ENCODE peak calls at places on chromosomes 4 and X, in five cellular contexts. V is HepG2, N is H1, K is GM12878, D is K562. T is an unnamed sample.

GRCh38 chr4:150106886-150107285 is 28.6 kb downstream of the DCLK2 start:
- DNase-seq in V (no peak), N (no peak), D (no peak), K (no peak), T (no peak)

GRCh38 chr4:168361365-168362024 is 42.9 kb upstream of the DDX60 start:
- DNase-seq in V (no peak), N (no peak), K (no peak), D (no peak), T (no peak)

GRCh38 chrX:34299451-34299967 is 167.4 kb upstream of the FAM47A start:
- DNase-seq in V (no peak), K (no peak), D (no peak), N (no peak), T (no peak)

GRCh38 chrX:154332561-154332960 is 37.0 kb downstream of the TKTL1 start:
- DNase-seq in V (no peak), N (no peak), K (no peak), D (no peak), T (no peak)

GRCh38 chr4:119478446-119479179 is 150.0 kb downstream of the PDE5A start:
- DNase-seq in V (peak), N (no peak), D (no peak), K (no peak), T (no peak)

GRCh38 chrX:135408794-135409193 is 12.9 kb upstream of the SMIM10L2A start:
- DNase-seq in D (no peak), V (no peak), K (peak), N (no peak), T (no peak)

GRCh38 chrX:68936608-68937007 is 107.8 kb downstream of the EFNB1 start:
- DNase-seq in V (no peak), K (no peak), N (no peak), D (no peak), T (no peak)

GRCh38 chr4:129822708-129823504 is 727.0 kb downstream of the C4orf33 start:
- DNase-seq in K (no peak), N (no peak), D (no peak), V (no peak), T (peak)

GRCh38 chr4:52312722-52313121 is 261.6 kb downstream of the SPATA18 start:
- DNase-seq in K (no peak), V (no peak), D (no peak), N (peak), T (peak)

GRCh38 chrX:97070346-97070745 is 186.6 kb downstream of the RPA4 start:
- DNase-seq in V (no peak), K (no peak), N (no peak), D (no peak), T (no peak)

GRCh38 chr4:10296730-10297129 is 160.5 kb downstream of the ZNF518B start:
- DNase-seq in V (no peak), N (no peak), D (no peak), K (no peak), T (no peak)

GRCh38 chrX:26373829-26374228 is 157.9 kb downstream of the MAGEB5 start:
- DNase-seq in K (no peak), D (no peak), V (no peak), N (no peak), T (no peak)

GRCh38 chr4:7103031-7103598 is 35.3 kb upstream of the GRPEL1 start:
- DNase-seq in K (peak), N (no peak), D (peak), V (peak), T (peak)

GRCh38 chrX:38959736-38960534 is 158.7 kb downstream of the MID1IP1 start:
- DNase-seq in D (no peak), K (no peak), N (no peak), V (no peak), T (no peak)

DNA sequence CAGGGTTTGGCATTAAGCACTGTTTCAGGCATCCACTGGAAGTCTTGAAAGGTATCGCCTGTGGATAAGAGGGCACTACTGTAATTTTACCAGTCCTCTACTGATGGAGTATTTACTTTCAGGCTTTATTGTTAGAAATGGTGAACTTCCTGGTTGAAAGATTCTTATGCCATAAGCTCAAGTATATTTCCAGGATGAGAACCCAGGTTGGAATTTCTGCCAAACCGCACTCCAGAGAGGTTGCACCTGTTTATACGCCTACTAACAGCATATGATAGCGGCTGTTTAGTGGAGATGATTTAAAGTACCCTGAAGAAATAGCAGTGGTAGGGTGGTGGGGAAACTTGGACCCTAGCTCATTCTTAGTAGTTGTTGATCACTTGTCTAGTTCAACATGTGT is 9.9 kb downstream of the FNIP2 start:
- DNase-seq in D (no peak), V (no peak), K (no peak), N (no peak), T (no peak)
- TF ChIP-seq YY1 in D (no peak), V (no peak), K (no peak), N (no peak), T (no peak)

GRCh38 chr4:112894480-112894879 is 155.0 kb upstream of the ANK2 start:
- DNase-seq in D (no peak), K (no peak), N (no peak), V (no peak), T (no peak)

GRCh38 chr4:112897548-112897947 is 151.9 kb upstream of the ANK2 start:
- DNase-seq in N (no peak), D (peak), V (peak), K (no peak), T (no peak)

GRCh38 chr4:112896326-112896892 is 153.0 kb upstream of the ANK2 start:
- DNase-seq in N (no peak), K (no peak), D (no peak), V (no peak), T (no peak)

GRCh38 chr4:112894951-112895350 is 154.5 kb upstream of the ANK2 start:
- DNase-seq in V (no peak), N (no peak), K (no peak), D (no peak), T (no peak)

GRCh38 chr4:112895785-112896184 is 153.7 kb upstream of the ANK2 start:
- DNase-seq in V (no peak), K (peak), D (no peak), N (peak), T (no peak)
- TF ChIP-seq ATF3 in V (no peak), K (no peak), D (no peak), N (no peak), T (no peak)

GRCh38 chr4:159279084-159279483 is 176.2 kb downstream of the RAPGEF2 start:
- DNase-seq in D (no peak), N (no peak), K (no peak), V (no peak), T (no peak)

GRCh38 chr4:159282944-159283343 is 180.1 kb downstream of the RAPGEF2 start:
- DNase-seq in D (no peak), K (no peak), N (no peak), V (peak), T (no peak)

GRCh38 chr4:159283697-159284492 is 181.0 kb downstream of the RAPGEF2 start:
- DNase-seq in V (no peak), K (no peak), N (peak), D (no peak), T (no peak)

GRCh38 chr4:159280442-159281172 is 177.7 kb downstream of the RAPGEF2 start:
- DNase-seq in D (no peak), K (no peak), V (peak), N (no peak), T (no peak)

DNA sequence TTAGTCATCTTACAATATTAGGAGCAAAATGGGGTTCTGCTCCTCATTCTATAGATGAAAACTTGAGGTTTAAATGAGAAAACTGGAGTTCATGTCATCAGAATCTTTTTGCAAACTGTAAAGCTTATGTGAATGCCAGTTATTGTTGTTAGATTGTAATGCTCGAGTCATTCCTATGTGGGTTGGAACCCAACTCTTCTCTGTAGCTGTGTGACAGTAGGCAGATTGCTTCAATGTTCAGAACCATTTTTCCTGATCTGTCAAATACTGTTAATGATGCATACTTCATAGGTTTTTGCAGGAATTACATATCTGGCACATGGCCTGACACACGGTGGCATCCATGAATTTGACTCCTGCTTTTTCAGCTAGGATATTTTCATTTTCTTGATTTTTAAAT is 178.9 kb downstream of the RAPGEF2 start:
- DNase-seq in D (no peak), K (no peak), V (no peak), N (no peak), T (no peak)
- TF ChIP-seq YY1 in D (no peak), K (no peak), V (no peak), N (no peak), T (no peak)

DNA sequence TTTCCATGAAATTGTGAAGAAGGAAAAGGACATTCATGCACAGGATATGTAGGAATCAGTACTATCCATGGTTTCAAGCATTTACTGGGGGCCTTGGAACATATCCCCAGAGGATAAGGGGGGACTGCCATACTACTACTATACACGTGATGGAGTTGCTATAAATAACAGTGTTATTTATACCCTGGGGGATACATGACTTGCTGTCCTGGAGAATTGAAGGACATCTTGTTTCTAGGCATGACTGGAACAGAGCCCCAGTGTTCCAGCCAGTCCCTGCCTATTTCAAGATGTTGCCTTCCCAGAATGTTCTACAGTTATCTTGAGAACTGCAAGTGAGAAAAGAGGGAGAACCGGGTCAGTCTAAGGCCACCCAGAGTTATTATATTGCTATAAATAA is 39.6 kb upstream of the ZNF81 start:
- DNase-seq in K (no peak), V (no peak), N (no peak), D (no peak), T (no peak)
- TF ChIP-seq ATF3 in K (no peak), V (no peak), N (no peak), D (no peak), T (no peak)

GRCh38 chrX:151713859-151714258 is 2.0 kb upstream of the FATE1 start:
- DNase-seq in K (no peak), D (peak), N (no peak), V (peak), T (peak)
- TF ChIP-seq YY1 in K (no peak), D (no peak), N (no peak), V (no peak), T (no peak)

T was measured in HCT116.